ENCODE peak calls at places on chromosomes 1 and 21, in six cellular contexts. One of them, this sample, is unnamed.

GRCh38 chr1:21663251-21663950 is 5.8 kb downstream of the RAP1GAP start:
- DNase-seq in K562: no peak
- DNase-seq in HCT116: no peak
- DNase-seq in H1: no peak
- DNase-seq in GM12878: no peak
- DNase-seq in HepG2: no peak
- DNase-seq in this sample: no peak

GRCh38 chr1:104402178-104402577 is 652.5 kb downstream of the AMY1C start:
- DNase-seq in K562: no peak
- DNase-seq in GM12878: no peak
- DNase-seq in HCT116: no peak
- DNase-seq in HepG2: no peak
- DNase-seq in H1: no peak
- DNase-seq in this sample: no peak

GRCh38 chr1:31668303-31668883 is 23.7 kb upstream of the PEF1 start:
- DNase-seq in HCT116: no peak
- DNase-seq in GM12878: no peak
- DNase-seq in HepG2: no peak
- DNase-seq in K562: no peak
- DNase-seq in H1: no peak
- DNase-seq in this sample: no peak

GRCh38 chr1:6006882-6007281 is 14.7 kb upstream of the NPHP4 start:
- DNase-seq in GM12878: no peak
- DNase-seq in K562: peak; percentile 51
- DNase-seq in H1: no peak
- DNase-seq in HepG2: no peak
- DNase-seq in HCT116: no peak
- DNase-seq in this sample: no peak

GRCh38 chr21:39660191-39660590 is 47.5 kb downstream of the B3GALT5 start:
- DNase-seq in HepG2: no peak
- DNase-seq in K562: peak; percentile 21
- DNase-seq in GM12878: no peak
- DNase-seq in HCT116: no peak
- DNase-seq in H1: no peak
- DNase-seq in this sample: no peak

GRCh38 chr1:94061513-94062443 is 59.2 kb downstream of the ABCA4 start:
- DNase-seq in GM12878: no peak
- DNase-seq in HepG2: peak; percentile 97
- DNase-seq in H1: peak; percentile 79
- DNase-seq in K562: peak; percentile 55
- DNase-seq in HCT116: peak; percentile 67
- DNase-seq in this sample: no peak

GRCh38 chr21:41407541-41408460 is 18.2 kb upstream of the MX1 start:
- DNase-seq in HCT116: no peak
- DNase-seq in GM12878: no peak
- DNase-seq in H1: no peak
- DNase-seq in K562: no peak
- DNase-seq in HepG2: no peak
- DNase-seq in this sample: no peak

GRCh38 chr1:43540653-43541071 is 10.0 kb downstream of the PTPRF start:
- DNase-seq in H1: no peak
- DNase-seq in HCT116: no peak
- DNase-seq in HepG2: no peak
- DNase-seq in GM12878: no peak
- DNase-seq in K562: no peak
- DNase-seq in this sample: no peak

GRCh38 chr1:109689844-109690405 is 2.3 kb downstream of the GSTM1 start:
- DNase-seq in K562: no peak
- DNase-seq in HepG2: no peak
- DNase-seq in H1: no peak
- DNase-seq in GM12878: no peak
- DNase-seq in HCT116: no peak
- DNase-seq in this sample: no peak
- TF ChIP-seq ZNF274 in K562: no peak
- TF ChIP-seq ZNF274 in HepG2: no peak
- TF ChIP-seq ZNF274 in H1: no peak
- TF ChIP-seq ZNF274 in GM12878: no peak
- TF ChIP-seq ZNF274 in HCT116: no peak
- TF ChIP-seq ZNF274 in this sample: no peak

DNA sequence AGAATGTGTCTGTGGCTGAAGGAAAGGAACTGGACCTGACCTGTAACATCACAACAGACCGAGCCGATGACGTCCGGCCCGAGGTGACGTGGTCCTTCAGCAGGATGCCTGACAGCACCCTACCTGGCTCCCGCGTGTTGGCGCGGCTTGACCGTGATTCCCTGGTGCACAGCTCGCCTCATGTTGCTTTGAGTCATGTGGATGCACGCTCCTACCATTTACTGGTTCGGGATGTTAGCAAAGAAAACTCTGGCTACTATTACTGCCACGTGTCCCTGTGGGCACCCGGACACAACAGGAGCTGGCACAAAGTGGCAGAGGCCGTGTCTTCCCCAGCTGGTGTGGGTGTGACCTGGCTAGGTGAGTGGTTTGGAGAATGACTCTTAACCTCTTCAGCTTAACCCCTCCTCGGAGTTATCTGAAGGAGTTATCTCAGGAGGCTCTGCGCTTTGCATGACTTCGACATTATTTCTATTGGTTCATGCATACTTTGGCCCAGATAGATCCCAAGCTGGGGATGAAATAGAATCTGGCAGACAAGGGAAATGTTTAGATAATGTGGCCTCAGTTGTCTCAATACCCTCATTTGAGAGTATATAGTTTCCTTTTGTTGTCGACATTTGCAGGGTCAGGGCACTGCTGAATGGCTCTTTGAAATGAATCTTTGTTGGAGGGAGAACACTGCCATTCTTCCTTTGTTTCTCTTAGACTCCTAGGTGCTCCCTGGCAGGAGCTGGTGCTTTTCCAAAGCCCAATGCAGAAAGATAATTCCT is 39.7 kb downstream of the PTGFRN start:
- DNase-seq in GM12878: no peak
- DNase-seq in HCT116: no peak
- DNase-seq in H1: peak; percentile 22
- DNase-seq in HepG2: no peak
- DNase-seq in K562: no peak
- DNase-seq in this sample: no peak
- TF ChIP-seq ZNF274 in GM12878: no peak
- TF ChIP-seq ZNF274 in HCT116: no peak
- TF ChIP-seq ZNF274 in H1: no peak
- TF ChIP-seq ZNF274 in HepG2: no peak
- TF ChIP-seq ZNF274 in K562: no peak
- TF ChIP-seq ZNF274 in this sample: no peak

DNA sequence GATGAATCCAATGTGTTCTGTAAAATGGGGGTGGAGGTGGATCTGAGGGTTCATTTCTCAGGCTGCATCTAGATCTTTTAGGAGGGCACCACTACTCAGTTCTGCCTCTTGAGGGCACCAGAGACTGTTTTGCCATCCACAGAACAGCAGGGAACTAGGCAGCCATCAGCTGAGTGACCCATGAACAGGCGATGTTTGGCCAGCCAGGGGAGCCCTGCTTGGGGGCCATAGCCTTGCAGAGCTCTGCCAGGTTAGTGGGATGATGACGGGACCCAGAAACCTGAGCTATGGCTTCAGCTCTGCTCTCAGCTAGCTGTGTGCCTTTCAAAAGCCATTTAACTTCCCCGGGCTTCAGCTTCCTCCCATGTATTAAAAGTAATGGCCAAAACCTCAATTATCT is 13.4 kb upstream of the NOS1AP start:
- DNase-seq in K562: peak; percentile 70
- DNase-seq in HepG2: peak; percentile 70
- DNase-seq in H1: peak; percentile 87
- DNase-seq in HCT116: peak; percentile 74
- DNase-seq in GM12878: peak; percentile 17
- DNase-seq in this sample: peak; percentile 72
- TF ChIP-seq ZNF274 in K562: no peak
- TF ChIP-seq ZNF274 in HepG2: no peak
- TF ChIP-seq ZNF274 in H1: no peak
- TF ChIP-seq ZNF274 in HCT116: no peak
- TF ChIP-seq ZNF274 in GM12878: no peak
- TF ChIP-seq ZNF274 in this sample: no peak

DNA sequence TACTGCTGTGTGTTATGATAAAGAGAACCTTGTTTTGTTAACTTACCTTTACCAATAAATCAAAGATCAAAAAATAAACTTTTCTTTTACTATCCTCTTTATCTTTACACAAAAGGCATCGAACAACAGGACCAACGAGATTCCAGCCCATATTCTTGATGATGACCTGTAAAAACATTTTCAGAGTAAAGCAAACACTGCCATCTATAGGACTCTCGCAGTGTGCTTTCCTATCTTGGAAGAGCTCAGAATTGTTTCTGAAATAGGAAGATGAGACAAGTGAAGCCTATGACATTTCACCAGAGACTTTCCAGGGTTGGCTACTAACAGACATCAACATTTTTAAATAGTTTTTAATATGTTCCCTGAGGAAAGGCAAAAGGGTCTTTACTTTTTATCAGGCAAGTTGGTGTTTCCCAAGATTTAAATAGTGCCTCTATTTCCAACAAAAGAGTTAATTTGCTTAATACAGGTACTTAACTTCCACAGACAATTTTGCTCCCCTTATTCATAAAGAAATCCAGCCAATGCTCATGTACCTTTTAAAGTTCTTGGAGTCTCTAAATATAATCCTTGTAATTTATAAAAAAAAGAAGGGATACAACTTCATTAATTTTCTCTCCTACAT is 7.3 kb downstream of the GLMN start:
- DNase-seq in GM12878: no peak
- DNase-seq in H1: no peak
- DNase-seq in K562: peak; percentile 56
- DNase-seq in HCT116: peak; percentile 52
- DNase-seq in HepG2: peak; percentile 52
- DNase-seq in this sample: peak; percentile 36
- TF ChIP-seq ZNF274 in GM12878: no peak
- TF ChIP-seq ZNF274 in H1: no peak
- TF ChIP-seq ZNF274 in K562: no peak
- TF ChIP-seq ZNF274 in HCT116: no peak
- TF ChIP-seq ZNF274 in HepG2: no peak
- TF ChIP-seq ZNF274 in this sample: no peak

DNA sequence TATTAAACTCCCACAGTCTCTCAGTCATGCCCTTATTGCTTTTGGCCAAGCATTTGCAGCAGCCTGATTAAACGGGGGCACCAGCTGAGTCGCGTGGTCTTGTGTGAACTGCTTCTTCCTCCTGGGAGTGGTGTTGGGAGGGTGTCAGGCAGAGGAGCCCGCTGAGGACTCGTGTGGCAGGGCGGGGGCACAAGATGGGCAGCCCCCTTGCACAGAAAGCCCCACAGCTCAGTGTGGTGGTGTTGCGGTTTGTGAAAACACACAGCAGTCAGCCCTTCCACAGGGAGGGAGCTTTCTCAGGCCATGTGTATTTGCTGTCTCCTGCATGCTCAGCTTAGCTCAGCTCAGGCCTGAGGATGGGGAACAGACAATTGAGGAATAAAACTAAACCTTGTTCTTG is 22.4 kb downstream of the PEX14 start:
- DNase-seq in HCT116: no peak
- DNase-seq in HepG2: no peak
- DNase-seq in K562: no peak
- DNase-seq in H1: no peak
- DNase-seq in GM12878: no peak
- DNase-seq in this sample: no peak
- TF ChIP-seq ZNF274 in HCT116: no peak
- TF ChIP-seq ZNF274 in HepG2: no peak
- TF ChIP-seq ZNF274 in K562: no peak
- TF ChIP-seq ZNF274 in H1: no peak
- TF ChIP-seq ZNF274 in GM12878: no peak
- TF ChIP-seq ZNF274 in this sample: no peak